ENCODE peak calls at places on chromosomes 1 and 21, in five cellular contexts. I is transverse colon, C is A549, O is cardiac muscle cell, F is spleen. M is an unnamed sample.

GRCh38 chr21:39441502-39442475 is 3.8 kb downstream of the LCA5L start:
- DNase-seq in I (no peak), C (peak; percentile 46), O (peak; percentile 68), F (no peak), M (peak; percentile 55)

GRCh38 chr1:170063109-170063826 is 11.2 kb downstream of the KIFAP3 start:
- DNase-seq in I (no peak), C (peak; percentile 25), O (no peak), F (no peak), M (no peak)

GRCh38 chr1:205343431-205344009 is 13.2 kb downstream of the KLHDC8A start:
- DNase-seq in I (no peak), C (peak; percentile 69), O (no peak), F (peak; percentile 79), M (no peak)

GRCh38 chr21:28938726-28939125 is 54.0 kb downstream of the LTN1 start:
- DNase-seq in I (no peak), C (no peak), O (no peak), F (no peak), M (no peak)

GRCh38 chr1:174995916-174996315 is 3.8 kb upstream of the CACYBP start:
- DNase-seq in I (no peak), C (no peak), O (no peak), F (no peak), M (no peak)

GRCh38 chr1:18396247-18396646 is 84.5 kb upstream of the KLHDC7A start:
- DNase-seq in I (no peak), C (peak; percentile 6), O (no peak), F (no peak), M (no peak)

GRCh38 chr1:23904748-23905357 is 8.3 kb downstream of the CNR2 start:
- DNase-seq in I (no peak), C (no peak), O (no peak), F (no peak), M (no peak)

GRCh38 chr1:59703226-59703917 is 111.4 kb upstream of the HOOK1 start:
- DNase-seq in I (no peak), C (no peak), O (peak; percentile 42), F (no peak), M (no peak)

GRCh38 chr1:106676021-106676420 is 380.5 kb upstream of the PRMT6 start:
- DNase-seq in I (no peak), C (no peak), O (peak; percentile 65), F (no peak), M (peak; percentile 91)

GRCh38 chr1:154639876-154640275 is 31.9 kb upstream of the ADAR start:
- DNase-seq in I (no peak), C (no peak), O (no peak), F (no peak), M (no peak)

GRCh38 chr1:177219458-177220390 is 49.0 kb downstream of the BRINP2 start:
- DNase-seq in I (peak; percentile 17), C (no peak), O (peak; percentile 68), F (no peak), M (no peak)

GRCh38 chr1:170377896-170378634 is 153.9 kb upstream of the GORAB start:
- DNase-seq in I (no peak), C (no peak), O (peak; percentile 21), F (no peak), M (no peak)

GRCh38 chr21:18959817-18960216 is 556.2 kb upstream of the TMPRSS15 start:
- DNase-seq in I (no peak), C (no peak), O (no peak), F (no peak), M (no peak)

GRCh38 chr1:224707849-224708725 is 92.0 kb downstream of the CNIH3 start:
- DNase-seq in I (no peak), C (no peak), O (peak; percentile 91), F (no peak), M (peak; percentile 28)

GRCh38 chr1:234535208-234535607 is 56.2 kb upstream of the TARBP1 start:
- DNase-seq in I (no peak), C (no peak), O (no peak), F (no peak), M (no peak)

GRCh38 chr1:10823000-10823401 is 26.6 kb upstream of the CASZ1 start:
- DNase-seq in I (no peak), C (no peak), O (peak; percentile 4), F (no peak), M (no peak)

GRCh38 chr1:225343618-225344017 is 84.2 kb downstream of the LBR start:
- DNase-seq in I (no peak), C (peak; percentile 33), O (peak; percentile 32), F (no peak), M (peak; percentile 54)

GRCh38 chr1:1173793-1174415 is at the start of gene TTLL10:
- DNase-seq in I (peak; percentile 40), C (no peak), O (no peak), F (peak; percentile 82), M (no peak)

GRCh38 chr1:180096584-180097318 is 57.9 kb upstream of the QSOX1 start:
- DNase-seq in I (no peak), C (no peak), O (no peak), F (no peak), M (no peak)

GRCh38 chr1:37391181-37391949 is 83.0 kb upstream of the ZC3H12A start:
- DNase-seq in I (no peak), C (peak; percentile 16), O (peak; percentile 2), F (no peak), M (peak; percentile 19)

GRCh38 chr1:67570473-67571143 is 114.4 kb upstream of the GADD45A start:
- DNase-seq in I (no peak), C (peak; percentile 83), O (peak; percentile 91), F (no peak), M (no peak)

GRCh38 chr1:77857557-77857956 is 30.9 kb upstream of the NEXN start:
- DNase-seq in I (no peak), C (no peak), O (peak; percentile 50), F (no peak), M (no peak)

GRCh38 chr1:31515936-31516335 is 60.4 kb upstream of the TINAGL1 start:
- DNase-seq in I (no peak), C (no peak), O (no peak), F (no peak), M (no peak)

GRCh38 chr1:1306070-1306660 is 1.6 kb downstream of the ACAP3 start:
- DNase-seq in I (no peak), C (no peak), O (no peak), F (no peak), M (peak; percentile 67)

GRCh38 chr1:89524369-89525168 is at the start of gene LRRC8B:
- DNase-seq in I (peak; percentile 93), C (peak; percentile 86), O (peak; percentile 90), F (peak; percentile 99), M (peak; percentile 92)

GRCh38 chr1:176843352-176844297 is 320.9 kb downstream of the ASTN1 start:
- DNase-seq in I (no peak), C (peak; percentile 43), O (peak; percentile 61), F (no peak), M (peak; percentile 65)

GRCh38 chr1:67555487-67556296 is 125.5 kb upstream of the SERBP1 start:
- DNase-seq in I (no peak), C (no peak), O (no peak), F (no peak), M (no peak)

GRCh38 chr1:118998171-118998570 is 10.0 kb upstream of the TBX15 start:
- DNase-seq in I (no peak), C (no peak), O (no peak), F (no peak), M (no peak)

GRCh38 chr1:111507411-111508201 is 4.2 kb upstream of the ADORA3 start:
- DNase-seq in I (peak; percentile 84), C (no peak), O (peak; percentile 86), F (peak; percentile 96), M (no peak)

GRCh38 chr1:183908095-183908494 is 103.2 kb downstream of the RGL1 start:
- DNase-seq in I (no peak), C (no peak), O (no peak), F (no peak), M (no peak)

GRCh38 chr1:224874775-224875174 is 54.7 kb upstream of the DNAH14 start:
- DNase-seq in I (no peak), C (no peak), O (no peak), F (no peak), M (no peak)

GRCh38 chr1:66334311-66334710 is 199.6 kb upstream of the SGIP1 start:
- DNase-seq in I (no peak), C (no peak), O (no peak), F (no peak), M (peak; percentile 47)
- H3K4me3 ChIP-seq in I (peak overlapping the region; percentile 60), C (peak overlapping the region; percentile 88), O (no peak overlapping the region), F (peak overlapping the region; percentile 59), M (peak overlapping the region; percentile 54)

GRCh38 chr1:19872190-19872589 is 10.0 kb upstream of the OTUD3 start:
- DNase-seq in I (peak; percentile 84), C (peak; percentile 40), O (no peak), F (no peak), M (peak; percentile 38)
- TF ChIP-seq CTCF in I (peak; percentile 61), C (no peak), O (no peak), F (no peak), M (peak; percentile 23)

GRCh38 chr1:221834698-221835538 is 93.0 kb upstream of the DUSP10 start:
- DNase-seq in I (no peak), C (no peak), O (no peak), F (no peak), M (no peak)

GRCh38 chr1:221837886-221838285 is 96.0 kb upstream of the DUSP10 start:
- DNase-seq in I (no peak), C (no peak), O (no peak), F (no peak), M (no peak)

GRCh38 chr1:221832151-221832550 is 90.3 kb upstream of the DUSP10 start:
- DNase-seq in I (no peak), C (no peak), O (no peak), F (no peak), M (no peak)

GRCh38 chr1:221829327-221830011 is 87.6 kb upstream of the DUSP10 start:
- DNase-seq in I (no peak), C (peak; percentile 54), O (peak; percentile 75), F (no peak), M (no peak)

DNA sequence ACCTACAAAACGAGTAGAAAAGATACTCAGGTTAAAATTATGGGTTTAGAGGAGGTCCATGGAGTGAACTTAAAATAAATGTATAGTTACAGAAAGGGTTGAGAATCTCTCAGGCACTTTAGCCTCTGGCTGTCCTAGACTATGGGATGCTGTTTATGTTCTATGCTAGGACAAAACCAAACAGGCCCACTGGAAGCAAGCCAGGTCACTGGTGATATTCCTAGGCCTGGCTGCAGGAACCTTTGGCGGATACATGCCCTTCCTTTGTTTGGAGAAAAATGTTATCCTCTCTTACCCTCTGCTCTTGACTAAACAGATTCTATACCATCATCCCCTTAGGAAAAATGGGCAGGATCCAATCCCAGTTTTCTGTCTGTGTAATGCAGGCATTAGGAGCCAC is 90.7 kb upstream of the DUSP10 start:
- DNase-seq in I (no peak), C (no peak), O (no peak), F (no peak), M (no peak)
- H3K4me1 ChIP-seq in I (no peaks in the 10 kb centered on the region), C (peaks cover 14% of the 10 kb centered on the region), O (no peaks in the 10 kb centered on the region), F (no peaks in the 10 kb centered on the region), M (no peaks in the 10 kb centered on the region)

DNA sequence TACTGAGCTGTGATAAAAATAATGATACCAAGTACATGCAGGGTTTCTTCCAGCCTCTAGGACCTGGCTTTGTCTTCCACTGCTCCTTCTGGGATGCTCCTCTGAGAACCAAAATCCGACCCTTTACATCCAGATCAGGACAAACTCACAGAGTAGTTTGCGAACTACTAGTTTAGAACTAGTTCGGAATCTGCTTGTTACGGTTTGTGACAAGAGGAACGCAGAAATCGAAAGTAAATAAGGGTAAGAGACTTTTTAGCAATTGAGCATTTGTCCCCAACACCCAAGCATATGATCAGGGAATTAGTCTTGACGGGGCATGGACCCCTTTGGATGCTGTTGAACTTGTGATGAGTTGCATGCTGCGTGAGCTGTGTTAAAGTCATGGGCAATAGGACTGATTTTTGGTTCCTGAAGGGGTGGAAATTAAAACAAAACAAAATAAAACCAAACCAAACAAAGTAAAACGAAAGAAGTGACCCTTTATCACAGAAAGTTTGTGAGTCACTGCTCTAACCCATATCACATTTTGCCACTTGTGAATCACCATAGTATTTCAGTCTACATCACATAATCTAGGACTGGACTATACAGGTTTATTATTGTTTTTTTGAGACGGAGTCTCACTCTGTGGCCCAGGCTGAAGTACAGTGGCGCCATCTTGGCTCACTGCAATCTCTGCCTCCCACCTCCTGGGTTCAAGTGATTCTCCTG is 35.7 kb upstream of the ERRFI1 start:
- DNase-seq in I (no peak), C (peak; percentile 80), O (peak; percentile 54), F (no peak), M (no peak)
- H3K4me3 ChIP-seq in I (no peak overlapping the region), C (peak overlapping the region; percentile 9), O (no peak overlapping the region), F (no peak overlapping the region), M (no peak overlapping the region)